ENCODE peak calls at places on chromosomes 6 and 20, in five cellular contexts. U, O, X, K and H are unnamed samples.

GRCh38 chr6:75437451-75438185 is 56.0 kb downstream of the FILIP1 start:
- DNase-seq in X (no peak), U (no peak), K (no peak), O (no peak), H (no peak)

GRCh38 chr6:30163090-30163917 is at the start of gene TRIM15:
- DNase-seq in O (no peak), U (no peak), K (no peak), X (no peak), H (no peak)

GRCh38 chr20:47466193-47466592 is 35.5 kb upstream of the NCOA3 start:
- DNase-seq in O (no peak), K (no peak), U (no peak), X (no peak), H (no peak)

GRCh38 chr20:36866681-36867485 is 9.1 kb upstream of the TLDC2 start:
- DNase-seq in K (no peak), O (no peak), U (no peak), X (no peak), H (no peak)

GRCh38 chr6:16523550-16524379 is 237.5 kb downstream of the ATXN1 start:
- DNase-seq in O (no peak), K (no peak), X (no peak), U (no peak), H (no peak)

GRCh38 chr6:144528605-144529425 is 243.7 kb downstream of the UTRN start:
- DNase-seq in O (peak; percentile 35), X (no peak), K (no peak), U (no peak), H (no peak)

GRCh38 chr6:137777299-137778075 is 89.6 kb upstream of the TNFAIP3 start:
- DNase-seq in K (no peak), U (no peak), X (no peak), O (no peak), H (no peak)

GRCh38 chr6:14037402-14038277 is 79.9 kb upstream of the CD83 start:
- DNase-seq in O (no peak), U (no peak), X (no peak), K (no peak), H (no peak)

GRCh38 chr20:57181639-57182038 is 84.8 kb downstream of the BMP7 start:
- DNase-seq in U (no peak), K (no peak), X (no peak), O (no peak), H (peak; percentile 4)

GRCh38 chr20:39356913-39357312 is 394.8 kb downstream of the DHX35 start:
- DNase-seq in K (no peak), O (no peak), X (no peak), U (no peak), H (no peak)

GRCh38 chr6:44662461-44663121 is 275.1 kb downstream of the CDC5L start:
- DNase-seq in O (peak; percentile 56), U (no peak), K (no peak), X (no peak), H (no peak)

GRCh38 chr20:53706511-53707031 is 112.9 kb upstream of the ZNF217 start:
- DNase-seq in K (no peak), X (no peak), U (no peak), O (no peak), H (no peak)

GRCh38 chr6:126176266-126176665 is 163.6 kb upstream of the CENPW start:
- DNase-seq in U (no peak), X (no peak), O (peak; percentile 13), K (no peak), H (no peak)

GRCh38 chr6:9481292-9482029 is 933.4 kb downstream of the TFAP2A start:
- DNase-seq in U (no peak), O (no peak), K (no peak), X (no peak), H (no peak)

DNA sequence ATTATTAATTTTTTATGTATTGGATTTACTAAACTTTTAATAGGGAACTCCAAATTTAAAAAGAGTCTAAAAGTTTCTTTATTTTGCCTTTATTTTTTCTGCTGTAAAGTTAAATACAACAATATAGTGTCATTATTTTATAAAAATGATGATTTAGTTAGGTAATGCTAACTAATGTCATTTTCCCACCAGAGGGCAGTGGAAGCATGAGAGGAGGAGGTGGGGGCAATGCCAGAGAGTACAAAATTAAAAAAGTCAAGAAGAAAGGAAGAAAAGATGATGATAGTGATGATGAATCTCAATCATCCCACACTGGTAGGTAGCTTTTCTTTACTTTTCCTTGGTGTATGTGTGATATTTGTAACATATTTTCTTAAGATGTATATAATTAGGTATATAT is 20.2 kb upstream of the FHL5 start:
- DNase-seq in U (no peak), O (peak; percentile 14), K (no peak), X (no peak), H (no peak)
- TF ChIP-seq CTCF in U (peak; percentile 42), O (peak; percentile 17), K (no peak), X (peak; percentile 60), H (peak; percentile 21)

GRCh38 chr20:9514461-9515210 is at the start of gene LAMP5:
- DNase-seq in O (peak; percentile 79), K (no peak), U (no peak), X (no peak), H (no peak)
- H3K4me3 ChIP-seq in O (peak within 1 kb of the TSS; percentile 28), K (no peak within 1 kb of the TSS), U (peak within 1 kb of the TSS; percentile 52), X (peak within 1 kb of the TSS; percentile 60), H (peak within 1 kb of the TSS; percentile 30)

GRCh38 chr20:3165473-3166337 is 6.0 kb upstream of the FASTKD5 start:
- DNase-seq in O (no peak), X (no peak), U (peak; percentile 72), K (no peak), H (peak; percentile 57)
- H3K27ac ChIP-seq in O (no peak overlapping the region), X (no peak overlapping the region), U (peak overlapping the region; percentile 41), K (no peak overlapping the region), H (no peak overlapping the region)

GRCh38 chr6:147944122-147944521 is 398.5 kb upstream of the SASH1 start:
- DNase-seq in X (no peak), O (no peak), U (no peak), K (no peak), H (no peak)

GRCh38 chr6:147936703-147937102 is 405.9 kb upstream of the SASH1 start:
- DNase-seq in O (no peak), K (no peak), X (no peak), U (no peak), H (no peak)

GRCh38 chr6:147935656-147936055 is 407.0 kb upstream of the SASH1 start:
- DNase-seq in K (no peak), O (no peak), U (no peak), X (no peak), H (no peak)

DNA sequence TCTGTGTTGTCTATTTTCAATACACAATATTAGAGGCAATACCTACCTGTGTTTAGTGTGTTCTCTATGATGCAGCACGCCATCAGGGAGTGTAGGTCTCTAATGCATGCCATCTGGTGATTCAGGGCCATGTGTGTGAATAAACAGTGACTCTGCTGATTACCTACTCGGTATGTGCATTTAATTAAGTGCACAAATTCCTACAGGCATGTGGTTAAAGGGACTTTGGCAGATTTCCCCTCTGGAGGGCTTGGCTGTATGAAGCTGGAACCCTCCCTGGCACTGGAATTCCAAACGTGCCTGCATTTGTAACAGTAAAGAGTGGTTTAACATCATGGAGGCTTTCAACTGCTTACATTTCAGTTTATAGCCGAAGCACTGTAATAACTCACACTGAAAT is 401.5 kb upstream of the SASH1 start:
- DNase-seq in U (no peak), X (no peak), O (no peak), K (no peak), H (no peak)
- TF ChIP-seq CTCF in U (no peak), X (no peak), O (no peak), K (no peak), H (no peak)

DNA sequence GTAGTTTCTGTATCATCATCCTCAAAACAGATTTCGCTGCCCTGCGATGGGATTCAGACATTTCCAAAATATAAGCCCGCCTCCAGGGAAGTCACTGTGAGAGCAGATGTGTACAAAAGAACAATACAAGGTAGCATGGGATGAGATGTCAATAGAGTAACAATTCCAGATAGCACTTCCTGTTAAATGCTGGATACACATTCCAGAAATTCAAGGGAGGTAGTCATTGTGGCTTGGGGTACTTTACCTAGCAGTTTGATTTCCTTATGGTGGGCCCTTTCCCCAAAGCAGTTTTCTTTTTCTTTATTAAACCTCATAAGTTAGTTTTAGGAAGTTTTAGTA is 2.5 kb downstream of the RNF217 start:
- DNase-seq in O (no peak), K (no peak), X (no peak), U (no peak), H (no peak)
- H3K4me3 ChIP-seq in O (no peak overlapping the region), K (peak overlapping the region; percentile 84), X (peak overlapping the region; percentile 81), U (peak overlapping the region; percentile 91), H (peak overlapping the region; percentile 85)

GRCh38 chr6:1702580-1703051 is 92.9 kb downstream of the FOXC1 start:
- DNase-seq in U (no peak), K (no peak), O (peak; percentile 45), X (no peak), H (no peak)

GRCh38 chr6:1704711-1705110 is 95.0 kb downstream of the FOXC1 start:
- DNase-seq in X (no peak), U (no peak), K (no peak), O (no peak), H (no peak)

GRCh38 chr6:1703923-1704322 is 94.2 kb downstream of the FOXC1 start:
- DNase-seq in X (no peak), O (no peak), U (no peak), K (no peak), H (no peak)

GRCh38 chr6:1701668-1702353 is 92.1 kb downstream of the FOXC1 start:
- DNase-seq in K (no peak), X (peak; percentile 66), U (no peak), O (no peak), H (peak; percentile 26)

DNA sequence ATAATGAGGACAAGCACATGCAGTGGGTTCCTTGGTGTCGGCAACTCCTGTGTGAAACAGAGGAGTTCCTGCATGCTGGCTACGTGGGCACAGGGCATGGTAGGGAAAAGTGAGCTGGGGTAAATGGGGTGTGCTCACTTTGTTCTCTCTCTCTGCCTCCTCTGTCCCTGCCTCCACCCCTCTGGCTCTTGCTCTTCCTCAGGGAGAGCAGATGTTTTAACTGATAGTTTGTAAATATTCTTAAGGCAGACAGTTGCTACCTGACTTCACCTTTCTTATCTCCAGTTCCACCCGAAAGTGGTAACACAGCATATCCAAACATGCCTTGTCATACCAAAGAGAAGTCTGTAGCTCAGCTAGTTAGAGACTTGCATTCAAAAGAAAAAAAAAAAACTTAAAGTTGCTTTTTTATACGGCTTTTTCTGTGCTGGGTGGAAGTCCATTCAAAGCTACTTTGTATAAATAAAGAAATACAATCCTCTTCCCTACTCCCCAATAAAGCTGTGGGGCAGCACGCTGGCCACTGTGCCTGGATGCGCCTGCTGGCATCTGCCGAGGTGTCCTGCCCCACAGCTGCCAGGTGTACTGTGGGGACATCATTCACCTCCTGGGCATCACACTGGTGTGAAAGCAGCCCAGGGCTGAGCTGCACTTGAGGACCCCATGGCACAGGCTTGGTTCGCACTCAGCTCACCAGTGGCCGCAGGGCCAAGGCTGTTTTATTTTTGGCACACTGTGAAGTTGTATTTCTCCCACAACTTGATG is 93.6 kb downstream of the FOXC1 start:
- DNase-seq in X (no peak), K (no peak), U (no peak), O (no peak), H (no peak)
- H3K27ac ChIP-seq in X (peak overlapping the region; percentile 95), K (no peak overlapping the region), U (no peak overlapping the region), O (no peak overlapping the region), H (no peak overlapping the region)